ENCODE peak calls at places on chromosomes 5 and 9, in eight cellular contexts. M is A549, B is GM12865, W is endothelial cell, A is progenitor cell of endocrine pancreas, T is AG04450, U is upper lobe of right lung, O is Peyer's patch. Z is an unnamed sample.

GRCh38 chr5:6673963-6674362 is 39.3 kb upstream of the TENT4A start:
- DNase-seq in W (no peak), B (no peak), A (no peak), O (no peak), U (no peak), M (no peak), T (no peak), Z (no peak)

GRCh38 chr5:135834639-135835529 is at the start of gene SLC25A48:
- DNase-seq in T (no peak), W (peak), A (peak), B (peak), O (peak), U (peak), M (peak), Z (no peak)

GRCh38 chr9:33175633-33176325 is 8.6 kb upstream of the B4GALT1 start:
- DNase-seq in T (no peak), A (no peak), M (no peak), O (no peak), W (no peak), B (no peak), U (no peak), Z (no peak)

GRCh38 chr5:44565872-44566271 is 176.7 kb upstream of the FGF10 start:
- DNase-seq in U (no peak), W (no peak), B (no peak), O (no peak), M (no peak), T (no peak), A (no peak), Z (peak)

GRCh38 chr9:97632406-97632991 is 669 bp downstream of the TSTD2 start:
- DNase-seq in B (no peak), O (peak), W (peak), U (peak), A (peak), M (no peak), T (peak), Z (no peak)

GRCh38 chr5:142896325-142897007 is 126.3 kb downstream of the ARHGAP26 start:
- DNase-seq in U (no peak), W (no peak), A (no peak), M (no peak), B (no peak), O (no peak), T (no peak), Z (no peak)

GRCh38 chr9:125997510-125997823 is 250.3 kb downstream of the PBX3 start:
- DNase-seq in B (no peak), T (no peak), A (no peak), U (peak), O (peak), M (no peak), W (no peak), Z (no peak)

GRCh38 chr5:167295686-167296015 is 995.8 kb upstream of the WWC1 start:
- DNase-seq in A (no peak), B (no peak), T (no peak), M (no peak), O (no peak), W (no peak), U (no peak), Z (no peak)

GRCh38 chr5:57303985-57304384 is 130.1 kb downstream of the GPBP1 start:
- DNase-seq in W (no peak), O (no peak), M (peak), A (no peak), B (peak), T (no peak), U (no peak), Z (no peak)

GRCh38 chr5:180860887-180861822 is at the start of gene ZFP62:
- DNase-seq in B (peak), M (peak), A (peak), T (peak), U (peak), W (peak), O (peak), Z (peak)

GRCh38 chr9:5834214-5834613 is 1.3 kb upstream of the ERMP1 start:
- DNase-seq in W (no peak), A (no peak), M (no peak), U (no peak), T (no peak), B (no peak), O (no peak), Z (no peak)

GRCh38 chr9:91744114-91744513 is 205.9 kb downstream of the ROR2 start:
- DNase-seq in O (no peak), A (no peak), W (no peak), T (no peak), M (no peak), B (no peak), U (no peak), Z (no peak)

GRCh38 chr9:133948138-133948537 is 44.0 kb downstream of the VAV2 start:
- DNase-seq in U (peak), O (no peak), W (no peak), M (no peak), T (no peak), A (no peak), B (no peak), Z (no peak)

GRCh38 chr9:77488439-77489126 is 159.5 kb downstream of the GNA14 start:
- DNase-seq in O (no peak), A (no peak), W (no peak), U (no peak), M (peak), T (no peak), B (peak), Z (peak)

GRCh38 chr9:110192531-110193326 is 15.2 kb downstream of the C9orf152 start:
- DNase-seq in T (peak), B (peak), W (no peak), A (no peak), M (peak), U (no peak), O (no peak), Z (no peak)

GRCh38 chr5:14339467-14339866 is 196.3 kb downstream of the TRIO start:
- DNase-seq in A (no peak), T (no peak), M (no peak), W (no peak), U (no peak), B (no peak), O (no peak), Z (no peak)

GRCh38 chr9:7212101-7212500 is 454.3 kb downstream of the KDM4C start:
- DNase-seq in U (no peak), W (no peak), A (no peak), M (no peak), B (no peak), T (no peak), O (no peak), Z (no peak)

GRCh38 chr9:84163227-84163626 is 177.3 kb downstream of the SLC28A3 start:
- DNase-seq in M (no peak), U (no peak), A (no peak), W (no peak), T (no peak), B (no peak), O (no peak), Z (no peak)

GRCh38 chr9:17064558-17064957 is 70.3 kb upstream of the CNTLN start:
- DNase-seq in T (no peak), M (no peak), W (no peak), O (no peak), A (no peak), B (no peak), U (no peak), Z (no peak)

GRCh38 chr5:140549237-140550144 is 2.0 kb downstream of the EIF4EBP3 start:
- DNase-seq in U (no peak), B (no peak), M (no peak), W (no peak), A (no peak), T (no peak), O (no peak), Z (peak)

GRCh38 chr5:82106806-82107205 is 135.0 kb downstream of the ATG10 start:
- DNase-seq in M (no peak), B (no peak), U (no peak), O (no peak), A (no peak), W (no peak), T (no peak), Z (no peak)

GRCh38 chr5:1383344-1383743 is 38.4 kb upstream of the CLPTM1L start:
- DNase-seq in W (no peak), A (no peak), U (no peak), T (no peak), B (no peak), M (no peak), O (no peak), Z (no peak)

GRCh38 chr5:1380910-1381309 is 36.0 kb upstream of the CLPTM1L start:
- DNase-seq in M (no peak), O (no peak), A (no peak), U (no peak), B (no peak), T (no peak), W (no peak), Z (no peak)

GRCh38 chr5:1383886-1384401 is 39.0 kb upstream of the CLPTM1L start:
- DNase-seq in T (no peak), O (no peak), M (no peak), B (no peak), W (no peak), U (no peak), A (no peak), Z (no peak)

GRCh38 chr5:1381370-1382247 is 36.7 kb upstream of the CLPTM1L start:
- DNase-seq in O (no peak), M (no peak), T (no peak), W (no peak), B (no peak), U (no peak), A (no peak), Z (no peak)

GRCh38 chr5:1382248-1382700 is 37.4 kb upstream of the CLPTM1L start:
- DNase-seq in U (no peak), W (no peak), M (no peak), O (no peak), A (no peak), B (no peak), T (no peak), Z (no peak)
- TF ChIP-seq CTCF in U (no peak), W (no peak), M (no peak), O (no peak), A (no peak), B (no peak), T (no peak), Z (no peak)

DNA sequence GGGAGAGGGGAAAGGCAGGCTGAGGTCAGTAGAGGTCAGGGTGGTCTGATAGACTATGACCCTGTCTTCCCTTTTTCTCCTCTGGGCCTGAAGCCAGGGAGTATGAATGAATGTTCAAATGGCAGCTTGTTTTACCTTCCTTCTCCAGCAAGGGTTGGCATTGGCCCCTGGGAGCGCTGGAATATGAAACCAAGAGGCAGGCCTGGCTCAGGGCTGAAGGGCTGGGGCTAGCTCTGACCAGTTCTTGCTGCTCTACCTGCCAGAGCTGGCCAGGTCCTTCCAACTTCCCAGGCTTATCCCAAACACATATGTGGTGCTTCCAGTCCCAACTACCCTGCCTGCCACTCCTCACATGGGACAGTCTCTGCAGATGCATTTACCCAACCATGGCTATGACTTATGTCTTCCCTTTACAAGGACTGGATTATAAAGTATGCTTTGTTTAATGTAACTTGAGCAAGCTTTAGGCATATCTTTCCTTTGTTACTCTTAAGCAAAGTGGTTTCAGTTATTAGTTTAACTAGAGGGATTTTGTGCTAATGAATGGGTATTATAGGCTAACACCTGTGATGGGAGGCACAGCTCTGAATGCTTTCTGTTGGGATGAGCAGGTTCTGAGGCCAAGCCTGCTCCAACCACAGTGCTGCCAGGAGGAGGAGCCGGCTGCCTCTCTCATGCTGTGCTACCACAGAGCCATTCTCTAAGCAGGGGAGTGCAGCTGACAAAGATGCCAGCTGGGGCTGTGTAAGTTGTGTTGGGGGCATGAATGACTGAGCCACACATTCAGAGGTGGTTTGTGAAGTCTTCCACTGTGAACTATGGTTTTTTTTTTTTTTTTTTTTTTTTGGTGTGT is 6.1 kb downstream of the CCNI2 start:
- DNase-seq in A (no peak), O (no peak), T (no peak), M (peak), B (peak), W (peak), U (no peak), Z (peak)
- TF ChIP-seq CTCF in A (no peak), O (no peak), T (peak), M (no peak), B (no peak), W (no peak), U (no peak), Z (peak)

GRCh38 chr5:58466939-58467338 is 7.1 kb upstream of the PLK2 start:
- DNase-seq in U (no peak), O (no peak), W (no peak), B (peak), M (peak), T (no peak), A (no peak), Z (peak)
- TF ChIP-seq CTCF in U (no peak), O (no peak), W (no peak), B (no peak), M (no peak), T (peak), A (no peak), Z (no peak)

GRCh38 chr5:38404667-38405276 is 146.4 kb downstream of the EGFLAM start:
- DNase-seq in B (peak), T (no peak), W (peak), A (peak), O (no peak), U (no peak), M (peak), Z (peak)
- TF ChIP-seq CTCF in B (peak), T (peak), W (no peak), A (peak), O (no peak), U (peak), M (no peak), Z (peak)

DNA sequence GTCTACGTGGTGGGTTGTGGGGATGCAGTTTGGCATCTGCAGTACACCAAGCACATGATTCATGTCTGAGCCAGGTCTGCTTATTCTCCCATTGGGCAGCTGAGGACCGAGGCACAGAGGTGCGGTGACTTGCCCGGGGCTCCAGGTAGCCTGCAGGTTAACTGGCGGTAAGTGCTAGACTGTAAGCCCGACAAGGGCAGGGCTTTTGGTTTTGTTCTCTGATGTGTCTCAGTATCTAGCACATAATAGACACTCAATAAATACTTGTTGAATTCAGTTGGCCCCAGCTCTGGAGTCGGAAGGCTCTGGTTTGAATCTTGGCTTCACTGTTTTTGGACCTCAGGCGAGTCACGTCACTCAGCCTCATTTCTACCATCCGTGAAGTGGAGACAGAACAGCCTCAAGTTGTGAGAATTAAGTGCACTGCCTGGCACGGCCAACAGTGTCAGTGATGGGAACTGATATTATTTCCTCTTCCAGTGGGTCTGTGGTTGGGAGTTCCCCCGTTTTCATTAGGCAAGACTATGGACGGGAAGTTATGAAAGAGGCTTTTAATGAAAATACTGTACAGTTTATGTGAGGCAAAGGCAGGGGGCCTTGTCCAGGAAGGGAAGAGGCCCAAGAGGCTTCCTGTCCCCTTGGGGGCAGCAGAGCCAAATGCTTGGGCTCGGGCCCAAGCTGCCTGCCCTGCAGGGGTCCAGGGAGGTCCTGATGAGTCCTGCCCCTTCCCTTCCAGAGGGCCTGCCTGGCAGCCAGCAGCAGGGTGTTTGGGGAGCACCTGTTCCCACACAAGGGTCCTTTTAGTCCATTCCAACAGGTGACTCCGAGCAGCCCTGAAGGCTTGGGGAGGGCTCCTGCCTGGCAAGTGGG is 3.3 kb downstream of the PRELID1 start:
- DNase-seq in U (no peak), A (no peak), W (no peak), O (no peak), T (no peak), B (peak), M (no peak), Z (peak)
- TF ChIP-seq CTCF in U (no peak), A (no peak), W (no peak), O (no peak), T (no peak), B (no peak), M (no peak), Z (no peak)

DNA sequence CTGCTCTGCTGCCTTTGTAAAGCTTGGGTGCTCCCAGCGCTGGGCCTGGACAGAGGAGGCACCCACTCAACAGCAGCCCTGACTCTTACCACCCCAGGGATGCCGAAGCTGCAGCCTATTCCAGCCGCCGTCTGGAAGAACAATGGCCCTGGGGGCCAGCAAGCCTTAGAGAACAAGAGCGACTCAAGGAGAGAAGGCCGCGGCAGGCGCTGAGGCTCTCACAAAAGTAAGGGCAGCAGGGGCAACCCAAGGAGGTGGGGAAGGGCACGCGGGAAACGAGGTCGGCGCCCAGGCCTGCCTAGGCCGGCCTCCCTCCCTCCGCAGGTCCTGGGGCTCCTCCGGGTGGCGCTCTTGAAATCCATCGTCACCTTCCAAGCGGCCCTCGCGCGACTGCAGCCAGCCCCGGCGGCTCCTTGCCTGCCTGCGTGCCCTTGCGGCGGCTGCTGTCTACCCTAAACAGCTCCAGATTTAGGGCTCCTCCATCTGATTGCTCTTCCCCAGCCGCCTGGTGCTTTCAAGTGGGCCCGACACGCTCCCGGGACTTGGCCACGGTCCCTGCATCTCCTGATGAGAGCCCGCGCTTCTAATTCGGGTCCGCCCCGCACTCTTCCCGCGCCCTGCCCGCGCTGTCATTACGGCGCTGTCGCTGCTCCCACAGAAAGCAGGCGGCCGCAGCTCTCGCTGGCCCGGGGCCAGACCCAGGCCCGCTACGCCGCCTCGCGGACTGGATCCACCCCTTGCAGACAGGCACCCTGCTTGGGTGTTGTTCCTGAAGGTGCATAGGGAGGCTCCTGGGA is 213.3 kb downstream of the SEMA6A start:
- DNase-seq in A (peak), U (peak), O (peak), W (peak), T (no peak), B (no peak), M (no peak), Z (no peak)
- TF ChIP-seq CTCF in A (peak), U (no peak), O (peak), W (no peak), T (peak), B (no peak), M (no peak), Z (no peak)

DNA sequence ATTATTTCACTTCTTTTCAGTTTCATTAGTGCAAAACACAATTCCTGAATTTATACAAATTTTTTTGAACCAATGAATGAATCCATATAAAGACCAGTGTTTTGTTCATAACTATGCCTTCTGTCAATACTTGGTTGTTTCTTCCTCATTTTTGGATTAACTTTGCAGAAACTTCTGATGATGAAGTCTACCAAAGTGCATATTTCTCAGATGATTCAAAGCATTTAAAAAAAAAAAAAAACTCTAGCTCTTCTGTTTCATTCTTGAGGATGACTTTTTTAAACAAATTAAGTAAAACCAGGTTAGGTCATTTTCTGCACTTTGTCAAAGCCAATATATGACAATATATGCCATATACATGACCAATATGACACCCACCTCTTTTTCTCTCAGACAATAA is 92.6 kb downstream of the CHSY3 start:
- DNase-seq in U (no peak), A (no peak), O (no peak), W (no peak), M (no peak), T (no peak), B (no peak), Z (no peak)
- TF ChIP-seq CTCF in U (no peak), A (no peak), O (no peak), W (no peak), M (no peak), T (no peak), B (no peak), Z (no peak)

GRCh38 chr9:83069651-83070050 is 6.7 kb upstream of the RASEF start:
- DNase-seq in O (no peak), B (no peak), U (no peak), W (no peak), M (no peak), A (no peak), T (no peak), Z (no peak)
- TF ChIP-seq CTCF in O (no peak), B (no peak), U (no peak), W (no peak), M (no peak), A (no peak), T (no peak), Z (no peak)